ENCODE peak calls at places on chromosomes 3 and 15, in five cellular contexts. F, B, T, L and O are unnamed samples.

GRCh38 chr3:188938999-188939398 is 232.8 kb upstream of the TPRG1 start:
- DNase-seq in L (no peak), T (no peak), F (no peak), B (no peak), O (no peak)

GRCh38 chr3:72517804-72518442 is 330.3 kb downstream of the SHQ1 start:
- DNase-seq in T (peak), F (no peak), L (no peak), B (no peak), O (no peak)

GRCh38 chr15:70569139-70569717 is 194.1 kb downstream of the UACA start:
- DNase-seq in T (peak), L (peak), F (no peak), B (peak), O (peak)

GRCh38 chr3:161393803-161394202 is 22.5 kb upstream of the SPTSSB start:
- DNase-seq in B (no peak), T (no peak), F (peak), L (no peak), O (no peak)

GRCh38 chr15:81792646-81793045 is 253.2 kb downstream of the MEX3B start:
- DNase-seq in T (no peak), B (no peak), L (no peak), F (no peak), O (no peak)

GRCh38 chr3:175155172-175155571 is 296.0 kb downstream of the NAALADL2 start:
- DNase-seq in B (no peak), T (no peak), L (no peak), F (no peak), O (no peak)

GRCh38 chr3:193236990-193237389 is 4.0 kb upstream of the PLAAT1 start:
- DNase-seq in L (no peak), T (no peak), F (no peak), B (no peak), O (no peak)

GRCh38 chr15:57352535-57353316 is 23.6 kb upstream of the CGNL1 start:
- DNase-seq in F (no peak), L (no peak), B (no peak), T (no peak), O (no peak)

GRCh38 chr3:17207979-17208378 is 323.2 kb downstream of the PLCL2 start:
- DNase-seq in F (no peak), T (no peak), B (no peak), L (no peak), O (no peak)

GRCh38 chr3:10085738-10086137 is 22.3 kb downstream of the FANCD2OS start:
- DNase-seq in F (no peak), T (peak), B (no peak), L (no peak), O (no peak)

GRCh38 chr15:64767203-64767602 is 8.2 kb downstream of the RBPMS2 start:
- DNase-seq in L (no peak), T (no peak), F (no peak), B (no peak), O (no peak)

GRCh38 chr3:69925506-69925905 is 74.0 kb upstream of the SAMMSON start:
- DNase-seq in F (no peak), L (no peak), B (no peak), T (no peak), O (peak)

GRCh38 chr3:114155370-114155821 is 23.5 kb downstream of the DRD3 start:
- DNase-seq in B (peak), T (peak), F (no peak), L (peak), O (peak)

GRCh38 chr3:139307072-139307491 is 36.7 kb upstream of the MRPS22 start:
- DNase-seq in T (no peak), B (no peak), L (no peak), F (no peak), O (no peak)

GRCh38 chr3:54882114-54882833 is 45.6 kb downstream of the LRTM1 start:
- DNase-seq in T (peak), L (no peak), F (no peak), B (no peak), O (peak)

GRCh38 chr15:45891766-45892165 is 256.9 kb downstream of the SQOR start:
- DNase-seq in T (no peak), F (no peak), L (no peak), B (no peak), O (no peak)

GRCh38 chr3:78908236-78908635 is 859.6 kb downstream of the ROBO1 start:
- DNase-seq in B (no peak), F (no peak), T (no peak), L (no peak), O (no peak)

GRCh38 chr3:159854500-159855124 is 134.0 kb upstream of the IL12A start:
- DNase-seq in L (peak), B (no peak), F (no peak), T (peak), O (peak)

DNA sequence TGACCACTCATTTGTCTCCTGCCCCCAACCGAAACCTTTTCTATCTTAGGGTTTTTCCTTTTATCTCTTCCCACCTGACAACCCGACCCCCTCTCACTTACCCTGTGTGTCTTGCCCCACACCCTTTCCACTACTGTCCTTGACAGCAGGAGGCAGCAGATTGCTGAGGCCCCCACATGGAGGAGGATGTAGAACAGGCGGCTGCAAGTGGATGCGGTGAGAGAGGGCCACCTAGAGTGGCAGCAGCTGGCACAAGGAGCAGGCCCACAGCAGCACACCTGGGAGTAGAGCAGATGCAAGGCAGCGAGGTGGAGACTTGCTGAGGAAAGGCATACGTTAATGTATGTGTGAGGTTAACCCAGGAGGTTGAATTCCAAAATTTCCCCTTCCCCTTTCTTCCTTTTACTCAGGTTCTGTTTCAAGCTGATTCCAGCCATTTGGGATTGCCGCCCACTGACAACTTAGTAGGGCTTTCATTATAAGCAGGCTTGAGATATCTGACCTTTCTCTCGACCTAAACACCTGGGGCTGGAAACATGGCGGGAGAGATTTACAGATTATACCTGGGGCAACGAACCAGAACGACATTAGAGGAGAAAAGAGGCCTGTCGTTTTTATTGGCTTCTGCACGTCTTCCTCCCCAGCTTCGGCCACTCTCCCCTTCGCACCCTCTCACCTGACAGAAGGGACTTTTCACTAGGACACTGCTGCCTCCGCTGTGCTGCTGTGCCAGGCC is 643 bp downstream of the SERINC4 start:
- DNase-seq in F (no peak), T (no peak), L (no peak), B (no peak), O (peak)
- H3K9ac ChIP-seq in F (no peak), T (peak), L (no peak), B (no peak), O (no peak)

GRCh38 chr3:120416868-120417267 is 33.9 kb downstream of the FSTL1 start:
- DNase-seq in F (no peak), B (peak), T (no peak), L (no peak), O (no peak)
- TF ChIP-seq EZH2phosphoT487 in F (no peak), B (no peak), T (no peak), L (no peak), O (no peak)

DNA sequence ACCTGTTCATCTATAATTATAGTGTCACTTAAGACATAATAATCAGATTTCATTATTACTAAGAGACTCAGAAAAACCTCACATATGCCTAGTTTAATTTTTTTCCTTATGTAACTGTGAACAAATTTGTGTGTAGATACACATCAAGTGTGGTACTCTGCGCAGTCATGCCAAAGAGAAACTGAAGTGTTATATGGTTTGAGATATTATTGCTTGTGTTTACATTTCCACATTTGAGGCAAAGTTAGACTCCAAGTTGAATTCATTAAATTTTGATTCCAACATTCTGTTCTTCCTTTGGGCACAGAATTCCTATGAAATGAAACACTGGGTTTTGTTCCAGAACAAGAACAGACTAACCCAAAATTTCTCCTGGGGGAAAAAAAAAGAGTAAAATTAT is 2.2 kb downstream of the MBNL1 start:
- DNase-seq in L (no peak), F (peak), T (no peak), B (no peak), O (peak)
- H3K9ac ChIP-seq in L (peak), F (peak), T (peak), B (no peak), O (peak)

DNA sequence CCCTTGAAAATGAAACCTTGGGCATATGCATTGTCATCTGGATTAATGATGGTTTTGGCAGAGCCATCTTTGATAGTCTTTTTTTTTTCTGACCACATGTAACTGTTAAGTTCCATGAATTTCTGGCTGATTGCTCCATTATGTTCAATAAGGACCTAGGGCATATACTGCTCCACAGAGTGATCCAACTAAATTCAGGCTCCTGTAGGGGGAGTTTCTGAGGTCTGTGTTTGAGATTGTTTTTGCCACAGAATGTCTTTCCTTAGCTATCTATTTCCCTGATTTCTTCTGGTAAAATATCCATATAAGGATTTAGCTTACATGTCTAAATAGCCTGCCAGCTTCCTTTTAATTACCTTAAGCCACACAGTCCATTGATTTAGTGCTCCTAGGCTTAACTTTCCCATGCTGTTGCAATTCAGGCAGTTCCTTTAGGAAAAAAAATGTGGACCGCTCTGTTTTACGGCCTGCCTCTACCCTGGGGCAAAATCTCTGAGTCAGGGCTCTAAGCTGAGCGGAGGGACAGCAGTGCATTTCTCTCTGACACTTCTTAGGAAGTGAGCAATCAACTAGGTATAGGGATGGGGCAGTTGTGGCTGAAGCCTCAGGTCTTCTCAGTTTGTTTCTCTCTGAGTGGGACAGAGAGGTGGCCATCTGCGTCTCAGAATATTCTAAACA is 796.2 kb downstream of the NR2F2 start:
- DNase-seq in T (peak), F (no peak), L (no peak), B (no peak), O (peak)
- TF ChIP-seq EZH2phosphoT487 in T (no peak), F (no peak), L (no peak), B (no peak), O (no peak)

GRCh38 chr3:52463420-52463819 is 8.0 kb downstream of the NISCH start:
- DNase-seq in L (no peak), F (no peak), B (no peak), T (no peak), O (no peak)
- H3K9ac ChIP-seq in L (no peak), F (no peak), B (no peak), T (no peak), O (no peak)

DNA sequence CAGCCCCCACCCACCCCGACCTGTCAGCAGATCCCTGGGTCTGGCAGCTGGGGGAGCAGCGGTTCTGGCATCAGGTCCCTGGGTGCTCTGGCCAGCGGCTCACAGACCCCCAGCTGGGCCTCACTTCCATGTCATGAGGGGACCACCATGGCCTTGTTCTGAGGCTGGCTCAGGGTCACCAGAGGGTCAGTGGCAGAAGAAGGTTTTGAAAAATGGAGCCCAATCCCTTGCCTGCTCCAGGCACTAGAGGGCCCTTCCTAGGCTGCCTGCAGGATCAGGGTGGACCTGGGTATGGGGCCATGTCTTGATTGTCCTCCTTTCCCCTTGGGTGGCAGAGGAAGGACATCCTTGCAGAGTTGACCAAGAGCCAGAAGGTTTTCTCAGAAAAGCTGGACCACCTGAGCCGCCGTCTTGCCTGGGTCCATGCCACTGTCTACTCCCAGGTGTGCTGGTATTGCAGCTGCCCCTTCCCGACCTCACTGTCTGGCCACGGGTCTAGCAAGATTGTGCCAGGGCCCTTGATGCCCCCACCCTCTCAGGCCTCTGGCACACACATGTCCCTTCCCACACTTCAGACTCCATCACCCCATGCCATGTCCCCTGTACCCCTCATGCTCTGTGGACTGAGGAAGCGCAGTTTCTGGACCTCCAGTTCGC is 12.9 kb downstream of the AMIGO3 start:
- DNase-seq in T (no peak), F (no peak), L (no peak), B (no peak), O (no peak)
- TF ChIP-seq EZH2phosphoT487 in T (no peak), F (no peak), L (no peak), B (no peak), O (no peak)

GRCh38 chr15:94230886-94231727 is at the start of gene MCTP2:
- DNase-seq in T (peak), B (peak), L (peak), F (peak), O (peak)
- H3K9ac ChIP-seq in T (peak), B (no peak), L (peak), F (peak), O (peak)

DNA sequence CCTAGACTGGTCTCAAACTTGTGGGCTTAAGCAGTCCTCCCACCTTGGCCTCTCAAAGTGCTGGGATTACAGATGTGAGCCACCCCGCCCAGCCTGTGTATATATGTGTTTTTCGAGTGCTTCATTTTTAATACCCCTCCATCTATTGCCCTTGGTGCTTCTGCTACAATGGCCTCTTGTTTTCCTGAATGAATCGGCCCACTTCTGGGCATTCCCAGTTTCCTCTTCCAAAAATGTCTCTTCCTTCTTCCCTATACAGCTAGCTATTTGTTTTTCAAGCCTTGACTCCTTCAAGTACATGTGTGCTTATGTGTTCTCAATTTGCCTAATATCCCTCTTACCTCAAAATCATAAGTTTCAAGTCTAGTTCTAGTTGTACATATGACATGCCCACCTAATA is 16.7 kb downstream of the DIPK2A start:
- DNase-seq in T (no peak), L (no peak), F (no peak), B (no peak), O (no peak)
- TF ChIP-seq EZH2phosphoT487 in T (no peak), L (no peak), F (no peak), B (no peak), O (no peak)